ENCODE peak calls at places on chromosomes 11 and 22, in nine cellular contexts. J is prostate gland, B is thyroid gland, O is endodermal cell, T is tibial nerve, C is Peyer's patch, G is thoracic aorta, Z is lower lobe of right lung, N is Karpas-422. H is an unnamed sample.

GRCh38 chr11:110134120-110134519 is 40.9 kb downstream of the ZC3H12C start:
- DNase-seq in Z (no peak), G (no peak), N (no peak), B (no peak), C (no peak), T (no peak), O (no peak), J (no peak), H (no peak)

GRCh38 chr11:35404397-35404775 is 15.0 kb downstream of the SLC1A2 start:
- DNase-seq in G (no peak), O (peak; percentile 89), C (peak; percentile 60), N (no peak), B (peak; percentile 11), Z (peak; percentile 56), T (no peak), J (no peak), H (no peak)

GRCh38 chr11:60816590-60817157 is 25.2 kb upstream of the CCDC86 start:
- DNase-seq in G (no peak), J (no peak), B (no peak), T (no peak), C (no peak), N (no peak), O (no peak), Z (no peak), H (no peak)

GRCh38 chr11:125442946-125443345 is 53.1 kb downstream of the FEZ1 start:
- DNase-seq in G (no peak), B (no peak), N (no peak), C (no peak), Z (no peak), O (no peak), T (no peak), J (no peak), H (no peak)

GRCh38 chr11:9858822-9859221 is 194.9 kb downstream of the SWAP70 start:
- DNase-seq in G (no peak), J (no peak), T (no peak), O (peak; percentile 56), B (no peak), Z (no peak), N (no peak), C (no peak), H (no peak)

GRCh38 chr22:28299760-28300159 is 379.9 kb downstream of the TTC28 start:
- DNase-seq in Z (no peak), O (no peak), T (no peak), J (no peak), G (no peak), C (no peak), B (no peak), N (no peak), H (no peak)

GRCh38 chr11:112163875-112164521 is at the start of gene IL18:
- DNase-seq in T (peak; percentile 33), B (peak; percentile 61), O (peak; percentile 75), Z (peak; percentile 83), J (no peak), N (no peak), G (no peak), C (peak; percentile 88), H (no peak)

GRCh38 chr11:84089072-84090057 is 803.2 kb upstream of the CCDC90B start:
- DNase-seq in N (no peak), G (no peak), J (no peak), C (no peak), T (no peak), B (peak; percentile 49), Z (no peak), O (no peak), H (no peak)

GRCh38 chr22:31173386-31174145 is 13.6 kb downstream of the RNF185 start:
- DNase-seq in T (no peak), N (no peak), G (no peak), J (no peak), O (no peak), Z (no peak), B (no peak), C (peak; percentile 30), H (no peak)

GRCh38 chr22:17903564-17904295 is 120.6 kb downstream of the MICAL3 start:
- DNase-seq in O (peak; percentile 56), G (no peak), J (no peak), C (no peak), Z (no peak), B (no peak), N (no peak), T (no peak), H (no peak)

GRCh38 chr22:20615533-20616450 is 108.4 kb downstream of the MED15 start:
- DNase-seq in G (no peak), B (no peak), O (no peak), N (no peak), C (no peak), Z (no peak), T (no peak), J (no peak), H (no peak)

GRCh38 chr11:131764126-131764525 is 393.7 kb downstream of the NTM start:
- DNase-seq in B (no peak), N (no peak), G (no peak), C (no peak), Z (no peak), O (no peak), T (no peak), J (no peak), H (no peak)

GRCh38 chr11:131760191-131760951 is 390.0 kb downstream of the NTM start:
- DNase-seq in O (peak; percentile 84), C (no peak), J (no peak), B (no peak), T (no peak), G (no peak), Z (no peak), N (no peak), H (no peak)

GRCh38 chr11:131762346-131763110 is 392.1 kb downstream of the NTM start:
- DNase-seq in J (no peak), C (no peak), G (no peak), B (no peak), O (no peak), Z (no peak), T (no peak), N (no peak), H (no peak)

GRCh38 chr11:131766637-131767036 is 396.2 kb downstream of the NTM start:
- DNase-seq in B (no peak), O (no peak), J (no peak), C (no peak), Z (no peak), N (no peak), T (no peak), G (no peak), H (no peak)

DNA sequence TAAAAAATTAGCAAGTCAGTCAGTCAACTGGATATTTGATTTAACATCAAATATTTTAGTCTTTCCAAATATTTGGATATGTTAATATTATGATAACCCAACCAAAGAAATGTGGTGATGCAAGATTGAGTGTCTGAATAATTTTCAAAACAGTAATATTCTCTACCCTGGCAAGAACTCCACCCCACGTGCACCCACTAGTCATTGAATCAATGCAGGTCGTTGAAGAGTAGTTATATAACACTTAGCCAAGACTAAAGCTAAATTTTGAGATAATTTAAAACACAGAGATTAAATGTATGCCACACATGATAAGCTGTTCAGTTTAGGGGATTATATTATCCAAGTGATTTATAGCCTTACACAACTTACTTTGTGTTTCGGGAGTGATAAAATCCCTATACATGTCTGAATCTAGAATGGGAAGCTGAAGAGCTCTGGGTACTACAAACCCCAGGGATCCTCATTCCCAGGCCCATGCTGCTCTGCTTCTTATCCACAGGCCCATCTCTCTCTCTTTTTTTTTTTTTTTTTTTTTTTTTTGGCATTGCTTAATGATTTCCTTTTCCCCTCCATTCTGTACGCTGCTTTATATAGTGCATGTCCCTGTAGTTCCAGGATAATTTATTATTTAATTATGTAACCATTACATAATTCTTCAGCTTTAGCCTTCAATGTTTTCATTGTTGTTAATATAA is 392.9 kb downstream of the NTM start:
- DNase-seq in Z (no peak), N (no peak), B (no peak), C (no peak), J (no peak), T (peak; percentile 17), G (no peak), O (no peak), H (no peak)
- H3K9me3 ChIP-seq in Z (no peaks in the 10 kb centered on the region), N (no peaks in the 10 kb centered on the region), B (no peaks in the 10 kb centered on the region), C (no peaks in the 10 kb centered on the region), J (no peaks in the 10 kb centered on the region), T (no peaks in the 10 kb centered on the region), G (no peaks in the 10 kb centered on the region), O (no peaks in the 10 kb centered on the region), H (no peaks in the 10 kb centered on the region)

GRCh38 chr22:48402591-48403031 is 1425.1 kb downstream of the BRD1 start:
- DNase-seq in C (no peak), Z (no peak), N (no peak), T (no peak), G (no peak), O (no peak), B (no peak), J (no peak), H (no peak)
- H3K9me3 ChIP-seq in C (no peaks in the 10 kb centered on the region), Z (no peaks in the 10 kb centered on the region), N (no peaks in the 10 kb centered on the region), T (no peaks in the 10 kb centered on the region), G (no peaks in the 10 kb centered on the region), O (no peaks in the 10 kb centered on the region), B (no peaks in the 10 kb centered on the region), J (no peaks in the 10 kb centered on the region), H (no peaks in the 10 kb centered on the region)

DNA sequence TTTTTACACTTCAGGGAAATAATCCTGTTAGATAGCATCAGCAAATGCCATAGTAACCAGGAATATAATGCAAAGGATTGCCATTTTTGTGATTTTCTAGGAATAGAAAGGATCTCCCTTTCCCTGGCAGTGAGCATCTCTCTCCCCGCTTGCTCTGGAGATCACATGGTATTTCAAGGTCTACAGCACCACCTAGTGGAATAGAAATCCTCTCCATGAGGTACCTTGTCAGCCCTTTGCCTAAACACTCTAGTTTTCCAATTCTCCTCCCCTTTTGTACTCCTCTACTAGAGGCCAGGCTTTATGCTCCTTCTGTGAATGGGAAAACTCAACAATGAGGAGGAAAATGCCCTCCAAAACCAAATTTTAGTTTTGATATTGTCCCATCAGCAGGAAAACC is 78.4 kb downstream of the XRRA1 start:
- DNase-seq in O (peak; percentile 56), B (no peak), N (peak; percentile 82), Z (no peak), C (no peak), T (no peak), J (no peak), G (no peak), H (no peak)
- H3K9me3 ChIP-seq in O (peaks cover 90% of the 10 kb centered on the region), B (peaks cover 4% of the 10 kb centered on the region), N (peaks cover 49% of the 10 kb centered on the region), Z (peaks cover 85% of the 10 kb centered on the region), C (no peaks in the 10 kb centered on the region), T (peaks cover 27% of the 10 kb centered on the region), J (peaks cover 5% of the 10 kb centered on the region), G (peaks cover 75% of the 10 kb centered on the region), H (peaks cover 95% of the 10 kb centered on the region)

DNA sequence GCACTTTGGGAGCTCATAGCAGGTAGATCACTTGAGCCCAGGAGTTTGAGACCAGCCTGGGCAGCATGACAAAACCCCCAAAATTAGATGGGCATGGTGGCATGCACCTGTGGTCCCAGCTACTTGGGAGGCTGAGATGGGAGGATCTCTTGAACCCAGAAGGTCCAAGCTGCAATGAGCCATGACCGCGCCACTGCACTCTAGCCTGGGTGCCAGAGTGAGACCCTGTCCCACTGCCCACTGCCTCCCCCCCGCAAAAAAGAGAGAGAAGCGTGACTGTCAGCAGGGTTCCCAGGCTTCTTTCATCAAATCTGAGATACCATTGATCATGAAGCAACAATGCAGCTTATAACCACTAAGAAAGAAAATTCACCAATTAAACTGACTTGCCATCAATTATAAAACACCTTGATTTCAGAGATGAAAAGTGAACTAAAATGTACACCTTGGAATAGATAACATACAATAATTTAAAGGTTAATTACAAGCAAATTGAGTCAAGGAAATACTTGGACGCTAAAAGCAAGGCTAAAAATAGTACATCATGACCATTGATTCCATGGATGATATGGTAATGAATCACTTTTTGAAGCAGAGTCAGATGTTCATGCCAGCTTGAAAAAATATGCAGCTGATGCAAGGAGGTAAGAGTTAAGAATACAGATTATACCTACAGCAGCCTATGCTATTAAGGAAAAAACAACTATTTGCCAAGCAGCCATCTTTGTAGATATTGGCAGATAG is 90.8 kb upstream of the ALKBH3 start:
- DNase-seq in C (no peak), O (no peak), G (no peak), N (no peak), J (no peak), B (no peak), Z (no peak), T (no peak), H (no peak)
- H3K9me3 ChIP-seq in C (no peaks in the 10 kb centered on the region), O (peaks cover 8% of the 10 kb centered on the region), G (no peaks in the 10 kb centered on the region), N (no peaks in the 10 kb centered on the region), J (no peaks in the 10 kb centered on the region), B (no peaks in the 10 kb centered on the region), Z (peaks cover 4% of the 10 kb centered on the region), T (no peaks in the 10 kb centered on the region), H (peaks cover 3% of the 10 kb centered on the region)